ENCODE peak calls at places on chromosome 14, in ten cellular contexts. Q is NB4, O is breast epithelium, A is suprapubic skin, F is sigmoid colon, Y is upper lobe of left lung, W is adrenal gland, G is GM12892, P is lower leg skin, E is stomach. B is an unnamed sample.

GRCh38 chr14:93619176-93619793 is 169.0 kb downstream of the PRIMA1 start:
- DNase-seq in Q (peak; percentile 67), O (no peak), A (no peak), F (no peak), Y (peak; percentile 28), W (peak; percentile 26), G (peak; percentile 5), P (no peak), E (peak; percentile 31), B (peak; percentile 47)

GRCh38 chr14:32332415-32333116 is 3.5 kb downstream of the AKAP6 start:
- DNase-seq in Q (no peak), O (no peak), A (no peak), F (no peak), Y (no peak), W (no peak), G (no peak), P (no peak), E (no peak), B (no peak)

GRCh38 chr14:64992328-64992885 is 5.7 kb downstream of the FNTB start:
- DNase-seq in Q (peak; percentile 68), O (no peak), A (no peak), F (no peak), Y (peak; percentile 54), W (no peak), G (no peak), P (peak; percentile 61), E (no peak), B (no peak)

GRCh38 chr14:35351497-35351896 is 53.1 kb downstream of the NFKBIA start:
- DNase-seq in Q (no peak), O (no peak), A (no peak), F (peak; percentile 7), Y (no peak), W (no peak), G (no peak), P (no peak), E (no peak), B (no peak)

GRCh38 chr14:27528328-27528727 is 930.5 kb upstream of the NOVA1 start:
- DNase-seq in Q (peak; percentile 43), O (no peak), A (no peak), F (no peak), Y (no peak), W (no peak), G (no peak), P (no peak), E (no peak), B (no peak)

GRCh38 chr14:90005939-90006530 is 50.3 kb downstream of the TDP1 start:
- DNase-seq in Q (no peak), O (no peak), A (no peak), F (no peak), Y (no peak), W (no peak), G (no peak), P (no peak), E (no peak), B (peak; percentile 91)

GRCh38 chr14:32509632-32510187 is 180.6 kb downstream of the AKAP6 start:
- DNase-seq in Q (no peak), O (no peak), A (peak; percentile 70), F (peak; percentile 83), Y (no peak), W (no peak), G (no peak), P (peak; percentile 90), E (peak; percentile 30), B (no peak)

GRCh38 chr14:71061458-71061857 is 154.2 kb downstream of the PCNX1 start:
- DNase-seq in Q (no peak), O (no peak), A (no peak), F (no peak), Y (no peak), W (no peak), G (no peak), P (no peak), E (no peak), B (no peak)

GRCh38 chr14:104434214-104435076 is 145.1 kb upstream of the C14orf180 start:
- DNase-seq in Q (no peak), O (no peak), A (peak; percentile 40), F (peak; percentile 57), Y (no peak), W (no peak), G (peak; percentile 10), P (peak; percentile 84), E (peak; percentile 21), B (no peak)

GRCh38 chr14:104437703-104438102 is 141.9 kb upstream of the C14orf180 start:
- DNase-seq in Q (no peak), O (no peak), A (peak; percentile 48), F (no peak), Y (no peak), W (no peak), G (no peak), P (peak; percentile 67), E (no peak), B (no peak)

GRCh38 chr14:104435147-104436046 is 144.2 kb upstream of the C14orf180 start:
- DNase-seq in Q (no peak), O (peak; percentile 45), A (peak; percentile 42), F (peak; percentile 58), Y (no peak), W (no peak), G (peak; percentile 24), P (peak; percentile 84), E (no peak), B (no peak)

GRCh38 chr14:104436741-104437701 is 142.5 kb upstream of the C14orf180 start:
- DNase-seq in Q (no peak), O (no peak), A (peak; percentile 42), F (no peak), Y (peak; percentile 18), W (no peak), G (no peak), P (peak; percentile 84), E (peak; percentile 23), B (no peak)

GRCh38 chr14:104436047-104436531 is 143.5 kb upstream of the C14orf180 start:
- DNase-seq in Q (no peak), O (peak; percentile 48), A (peak; percentile 56), F (peak; percentile 78), Y (peak; percentile 63), W (peak; percentile 80), G (no peak), P (peak; percentile 88), E (peak; percentile 71), B (peak; percentile 7)
- TF ChIP-seq POLR2A in Q (no peak), O (no peak), A (no peak), F (no peak), Y (no peak), W (no peak), G (no peak), P (no peak), E (no peak), B (no peak)

DNA sequence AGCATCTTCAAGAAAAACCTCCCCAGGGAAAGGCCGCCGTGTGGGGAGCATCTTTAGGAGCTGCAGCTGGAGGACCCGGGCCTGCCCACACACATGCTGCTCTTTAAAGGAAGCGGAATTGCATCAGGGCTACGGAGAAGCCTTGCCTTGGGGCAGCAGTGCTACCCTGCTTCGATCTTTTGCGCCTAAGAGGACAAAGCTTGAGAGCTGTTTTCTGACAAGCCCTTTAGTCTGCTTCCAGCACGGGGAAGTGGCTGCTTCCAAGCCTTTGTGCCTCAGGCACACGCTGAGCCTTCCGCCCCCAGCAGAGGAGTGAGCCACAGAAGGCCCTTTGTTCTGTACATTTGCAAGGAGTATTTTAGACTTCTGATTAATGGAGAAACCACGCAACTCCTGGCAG is 31.5 kb downstream of the COA8 start:
- DNase-seq in Q (no peak), O (no peak), A (no peak), F (peak; percentile 74), Y (no peak), W (no peak), G (no peak), P (no peak), E (no peak), B (no peak)
- TF ChIP-seq POLR2A in Q (no peak), O (no peak), A (no peak), F (no peak), Y (no peak), W (no peak), G (no peak), P (no peak), E (no peak), B (no peak)

DNA sequence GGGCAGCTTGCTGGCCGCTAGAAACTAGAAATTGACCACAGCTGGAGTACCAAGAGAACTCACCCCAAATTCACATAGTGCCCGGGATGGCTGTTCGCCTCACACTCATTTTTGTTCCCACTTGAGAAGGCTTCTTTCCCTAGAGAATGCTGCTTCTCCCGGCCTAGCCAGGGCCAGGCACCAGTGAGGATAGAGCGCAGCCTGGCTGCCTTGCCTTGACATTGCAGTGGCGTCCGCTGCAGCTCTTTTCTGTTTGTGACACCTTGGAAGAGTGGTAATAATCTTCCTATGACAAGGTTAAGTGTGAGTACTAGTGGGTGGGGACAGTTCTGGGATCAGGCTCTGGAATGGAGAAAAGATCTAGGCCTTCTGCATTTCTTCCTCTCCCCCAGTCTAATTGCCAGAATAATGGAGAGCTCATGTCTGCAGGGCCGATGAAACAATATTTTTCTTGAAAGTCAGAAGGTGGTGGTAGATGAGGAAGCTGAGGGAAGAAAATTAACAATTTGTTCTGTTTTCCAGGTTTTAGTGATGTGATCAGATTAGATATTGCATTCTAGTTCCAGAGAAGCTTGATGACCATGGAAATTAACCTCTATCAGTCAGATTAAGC is 3.7 kb downstream of the TMEM253 start:
- DNase-seq in Q (peak; percentile 85), O (peak; percentile 71), A (no peak), F (peak; percentile 91), Y (peak; percentile 91), W (peak; percentile 91), G (no peak), P (peak; percentile 96), E (peak; percentile 83), B (peak; percentile 81)
- TF ChIP-seq POLR2A in Q (no peak), O (no peak), A (no peak), F (no peak), Y (no peak), W (no peak), G (no peak), P (no peak), E (no peak), B (no peak)

GRCh38 chr14:20413785-20414117 is 450 bp upstream of the TEP1 start:
- DNase-seq in Q (peak; percentile 48), O (no peak), A (no peak), F (no peak), Y (peak; percentile 36), W (no peak), G (no peak), P (peak; percentile 77), E (no peak), B (no peak)

GRCh38 chr14:20409226-20409625 is 4.1 kb downstream of the TEP1 start:
- DNase-seq in Q (no peak), O (no peak), A (no peak), F (no peak), Y (no peak), W (no peak), G (no peak), P (no peak), E (no peak), B (no peak)

GRCh38 chr14:20415723-20416622 is 2.7 kb upstream of the TEP1 start:
- DNase-seq in Q (peak; percentile 83), O (no peak), A (no peak), F (no peak), Y (no peak), W (no peak), G (no peak), P (peak; percentile 4), E (no peak), B (peak; percentile 75)

GRCh38 chr14:20412422-20412821 is 879 bp downstream of the TEP1 start:
- DNase-seq in Q (no peak), O (no peak), A (no peak), F (no peak), Y (no peak), W (no peak), G (no peak), P (no peak), E (no peak), B (no peak)

DNA sequence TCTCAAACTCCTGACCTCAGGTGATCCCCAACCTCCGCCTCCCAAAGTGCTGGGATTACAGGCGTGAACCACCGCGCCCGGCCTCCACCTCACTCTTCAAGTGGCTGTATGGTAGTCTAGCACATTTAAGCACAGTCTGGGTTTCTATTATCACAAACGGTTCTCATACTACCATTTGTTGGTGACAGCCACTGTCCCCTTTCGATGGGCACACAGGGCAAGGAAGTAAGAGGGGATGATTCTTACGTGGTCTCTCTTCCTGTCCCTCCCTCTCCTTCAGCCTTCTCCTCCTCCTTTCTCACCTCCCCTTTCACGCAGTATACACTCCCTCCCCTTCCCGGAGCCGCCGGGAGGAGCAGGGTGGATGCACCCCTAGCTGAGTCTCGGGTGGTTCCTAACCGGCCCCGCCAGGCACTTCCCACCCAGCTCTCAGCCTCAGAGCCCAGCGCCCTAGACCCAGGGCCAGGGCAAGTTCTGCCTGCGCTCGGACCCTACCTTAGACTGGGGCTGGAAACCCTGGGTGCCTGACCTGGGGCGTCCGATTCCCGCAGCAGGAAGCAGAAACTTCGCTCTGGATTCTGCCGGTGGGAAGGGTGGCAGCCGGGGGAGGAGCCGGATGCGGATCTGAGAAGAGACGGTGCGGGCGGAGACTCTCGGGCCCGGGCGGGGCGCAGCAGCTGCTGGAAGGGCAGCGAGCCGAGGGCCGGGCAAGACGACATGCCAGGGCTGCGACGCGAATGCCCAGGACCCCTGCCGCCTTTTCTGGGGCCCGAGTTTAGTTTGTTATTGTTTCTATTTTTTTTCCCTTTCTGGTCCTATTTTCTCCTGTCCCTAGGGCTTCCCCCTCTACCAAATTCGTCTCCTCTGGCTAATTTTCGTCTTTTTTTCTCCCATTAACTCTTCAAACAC is at the start of gene TEP1:
- DNase-seq in Q (peak; percentile 82), O (peak; percentile 92), A (peak; percentile 94), F (peak; percentile 95), Y (peak; percentile 93), W (peak; percentile 93), G (peak; percentile 59), P (peak; percentile 97), E (peak; percentile 90), B (peak; percentile 60)
- TF ChIP-seq POLR2A in Q (peak; percentile 36), O (peak; percentile 53), A (peak; percentile 52), F (peak; percentile 50), Y (peak; percentile 78), W (peak; percentile 71), G (peak; percentile 78), P (no peak), E (no peak), B (peak; percentile 56)

B was measured in erythroblast.